ENCODE peak calls at places on chromosomes 12 and 14, in five cellular contexts. J is sigmoid colon, L is A549, U is heart left ventricle, R is fibroblast of lung. Z is an unnamed sample.
A peak's percentile ranks its signal among the peaks of the same experiment; 100 is the strongest.

GRCh38 chr12:8662592-8662991 is at the start of gene MFAP5:
- DNase-seq in U (no peak), J (peak; percentile 73), R (no peak), L (no peak), Z (no peak)

GRCh38 chr14:103819503-103820307 is 27.7 kb downstream of the PPP1R13B start:
- DNase-seq in U (peak; percentile 64), L (no peak), J (peak; percentile 80), R (no peak), Z (no peak)

GRCh38 chr14:70808023-70808401 is 1.3 kb downstream of the MAP3K9 start:
- DNase-seq in R (no peak), L (peak; percentile 68), J (no peak), U (no peak), Z (peak; percentile 41)

GRCh38 chr14:70999117-70999516 is 91.9 kb downstream of the PCNX1 start:
- DNase-seq in U (no peak), L (no peak), J (no peak), R (no peak), Z (no peak)

GRCh38 chr12:107829271-107829670 is 54.8 kb downstream of the ASCL4 start:
- DNase-seq in U (no peak), J (no peak), R (no peak), L (no peak), Z (no peak)

GRCh38 chr14:99026471-99026870 is 245.5 kb downstream of the BCL11B start:
- DNase-seq in R (no peak), L (no peak), U (no peak), J (no peak), Z (peak; percentile 68)

GRCh38 chr12:109053382-109054123 is 1.2 kb downstream of the USP30 start:
- DNase-seq in R (peak; percentile 1), J (no peak), L (no peak), U (no peak), Z (peak; percentile 58)

GRCh38 chr14:96847451-96847850 is 50.3 kb downstream of the VRK1 start:
- DNase-seq in U (no peak), L (no peak), R (no peak), J (no peak), Z (no peak)

GRCh38 chr14:85907536-85907935 is 377.6 kb downstream of the FLRT2 start:
- DNase-seq in R (no peak), L (no peak), U (no peak), J (no peak), Z (no peak)

GRCh38 chr12:91441996-91442395 is 259.4 kb upstream of the DCN start:
- DNase-seq in R (no peak), J (no peak), L (no peak), U (no peak), Z (no peak)

GRCh38 chr14:63423889-63424288 is 105.2 kb upstream of the GPHB5 start:
- DNase-seq in L (no peak), J (no peak), R (no peak), U (peak; percentile 36), Z (no peak)

GRCh38 chr12:4191642-4192041 is 81.9 kb upstream of the CCND2 start:
- DNase-seq in R (no peak), J (no peak), U (no peak), L (no peak), Z (no peak)

GRCh38 chr12:119208626-119209061 is 29.9 kb downstream of the HSPB8 start:
- DNase-seq in U (peak; percentile 93), L (no peak), J (peak; percentile 94), R (peak; percentile 58), Z (no peak)

GRCh38 chr12:14410841-14411569 is 45.5 kb downstream of the ATF7IP start:
- DNase-seq in L (no peak), J (no peak), U (no peak), R (no peak), Z (no peak)

GRCh38 chr14:96782436-96782835 is 14.7 kb upstream of the VRK1 start:
- DNase-seq in L (no peak), R (no peak), U (no peak), J (no peak), Z (no peak)

GRCh38 chr14:65344011-65344410 is 68.5 kb upstream of the FUT8 start:
- DNase-seq in R (no peak), L (no peak), J (no peak), U (no peak), Z (no peak)

GRCh38 chr14:97380539-97380941 is 583.4 kb downstream of the VRK1 start:
- DNase-seq in R (no peak), U (no peak), L (no peak), J (no peak), Z (no peak)

GRCh38 chr14:65703996-65704395 is 291.5 kb downstream of the FUT8 start:
- DNase-seq in J (no peak), L (no peak), U (no peak), R (peak; percentile 44), Z (no peak)

GRCh38 chr14:51139221-51139681 is 44.3 kb upstream of the TRIM9 start:
- DNase-seq in L (no peak), U (no peak), J (no peak), R (peak; percentile 13), Z (no peak)

GRCh38 chr14:99117671-99118045 is 154.3 kb downstream of the BCL11B start:
- DNase-seq in R (no peak), U (no peak), J (no peak), L (no peak), Z (no peak)

GRCh38 chr12:101664961-101665360 is 32.5 kb upstream of the CHPT1 start:
- DNase-seq in L (no peak), J (no peak), R (no peak), U (no peak), Z (no peak)

GRCh38 chr12:104182621-104183378 is 32.8 kb upstream of the TXNRD1 start:
- DNase-seq in L (no peak), R (no peak), U (no peak), J (no peak), Z (no peak)

GRCh38 chr14:80428171-80428570 is 216.9 kb upstream of the DIO2 start:
- DNase-seq in R (no peak), L (no peak), J (no peak), U (no peak), Z (no peak)

GRCh38 chr12:71243375-71243774 is 85.6 kb upstream of the TSPAN8 start:
- DNase-seq in U (no peak), L (no peak), R (no peak), J (no peak), Z (no peak)

GRCh38 chr14:99644723-99645544 is at the start of gene HHIPL1:
- DNase-seq in U (no peak), R (peak; percentile 33), J (no peak), L (no peak), Z (no peak)

GRCh38 chr12:113278631-113279030 is 56.3 kb downstream of the SLC8B1 start:
- DNase-seq in U (no peak), L (no peak), R (no peak), J (peak; percentile 42), Z (no peak)

GRCh38 chr12:103397536-103397935 is 98.2 kb downstream of the C12orf42 start:
- DNase-seq in L (no peak), U (no peak), R (no peak), J (no peak), Z (no peak)

GRCh38 chr12:6818246-6819006 is 3.2 kb upstream of the GPR162 start:
- DNase-seq in R (no peak), U (no peak), L (no peak), J (no peak), Z (no peak)

DNA sequence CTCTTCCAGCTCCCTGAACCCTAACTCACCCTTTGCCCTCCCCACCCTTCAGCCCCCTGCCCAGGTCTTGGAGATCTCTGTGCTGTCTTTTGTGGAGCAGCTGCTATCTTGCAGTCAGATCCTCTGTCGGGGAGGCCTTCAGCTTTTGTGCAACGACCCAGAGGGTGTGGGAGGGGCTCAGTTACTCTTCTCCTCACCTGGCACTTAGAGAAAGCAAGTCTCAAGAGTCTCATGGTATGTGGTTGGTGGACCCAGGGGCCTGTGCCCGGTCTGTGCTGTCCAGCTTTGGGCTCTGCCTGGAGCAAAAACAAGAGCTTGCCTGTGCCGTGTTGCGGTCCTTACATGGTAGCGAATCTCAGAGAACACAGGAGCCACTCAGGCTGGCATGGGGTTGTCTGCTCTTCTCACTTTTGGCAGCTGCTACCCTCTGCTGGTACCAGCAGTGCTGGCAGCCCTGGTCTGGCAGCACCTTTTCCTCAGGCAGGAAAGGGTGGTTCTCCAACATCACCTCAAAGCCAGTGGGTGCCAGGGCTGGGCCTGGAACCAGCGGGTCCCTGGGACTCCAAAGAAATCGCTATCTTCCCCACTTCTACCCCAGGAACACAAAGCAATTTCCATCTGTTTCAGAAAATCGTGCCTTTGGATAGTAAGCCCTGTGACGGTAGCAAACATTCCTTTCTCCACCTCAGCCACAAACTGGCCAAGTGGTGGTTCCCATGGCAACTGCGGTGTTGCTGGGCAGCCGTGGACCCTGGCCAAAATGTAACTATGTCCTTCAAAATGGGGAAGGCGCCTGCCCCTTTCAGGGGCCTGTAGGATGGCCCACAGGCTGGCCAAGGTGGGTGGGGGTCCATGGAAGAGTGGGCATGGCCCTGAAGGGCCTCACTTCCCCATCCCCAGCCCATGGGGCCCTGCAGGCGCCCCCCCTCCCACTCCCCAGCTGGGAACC is 90.0 kb downstream of the RIN3 start:
- DNase-seq in L (no peak), J (peak; percentile 93), U (peak; percentile 74), R (peak; percentile 78), Z (no peak)
- H3K27ac ChIP-seq in L (peak overlapping the region; percentile 89), J (peak overlapping the region; percentile 87), U (peak overlapping the region; percentile 45), R (peak overlapping the region; percentile 3), Z (no peak overlapping the region)

DNA sequence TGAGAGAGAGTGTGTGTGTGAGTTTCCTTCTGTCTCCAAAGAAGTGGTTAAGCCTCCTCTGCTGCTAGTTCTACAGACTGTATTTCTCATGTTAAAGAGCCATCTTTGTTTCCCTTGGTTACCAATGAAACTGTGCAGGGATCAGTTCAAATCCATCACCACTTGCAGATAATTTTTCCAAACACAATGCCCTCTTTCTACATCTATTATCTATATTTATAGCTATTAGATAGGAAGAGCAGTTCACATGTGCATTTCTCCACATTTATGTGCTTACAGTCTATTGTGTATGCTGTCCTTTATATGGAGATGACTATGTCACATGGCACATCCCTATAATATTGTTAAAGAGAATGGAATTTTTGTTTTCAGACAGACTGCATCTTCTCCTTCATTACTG is 2.2 kb upstream of the DAAM1 start:
- DNase-seq in J (no peak), R (no peak), L (no peak), U (no peak), Z (no peak)
- H3K27ac ChIP-seq in J (no peak overlapping the region), R (no peak overlapping the region), L (no peak overlapping the region), U (no peak overlapping the region), Z (peak overlapping the region; percentile 35)

GRCh38 chr14:37600880-37601741 is 5.7 kb downstream of the TTC6 start:
- DNase-seq in J (no peak), U (no peak), L (no peak), R (no peak), Z (no peak)
- H3K27ac ChIP-seq in J (no peak overlapping the region), U (no peak overlapping the region), L (no peak overlapping the region), R (no peak overlapping the region), Z (no peak overlapping the region)

GRCh38 chr12:105454688-105455087 is 124.2 kb downstream of the C12orf75 start:
- DNase-seq in R (no peak), U (no peak), L (no peak), J (no peak), Z (no peak)

GRCh38 chr12:105451211-105451610 is 120.7 kb downstream of the C12orf75 start:
- DNase-seq in U (no peak), R (peak; percentile 44), L (no peak), J (no peak), Z (no peak)

GRCh38 chr12:105449406-105449805 is 118.9 kb downstream of the C12orf75 start:
- DNase-seq in L (no peak), U (no peak), R (no peak), J (no peak), Z (no peak)

GRCh38 chr12:105453306-105453705 is 122.8 kb downstream of the C12orf75 start:
- DNase-seq in L (no peak), U (no peak), J (no peak), R (no peak), Z (no peak)

GRCh38 chr12:105451798-105452197 is 121.3 kb downstream of the C12orf75 start:
- DNase-seq in J (no peak), U (no peak), L (no peak), R (no peak), Z (no peak)
- H3K27ac ChIP-seq in J (no peak overlapping the region), U (no peak overlapping the region), L (no peak overlapping the region), R (no peak overlapping the region), Z (no peak overlapping the region)

Z was measured in OCI-LY7.